ENCODE peak calls at places on chromosomes 12 and 14, in nine cellular contexts. L, I, C, J, P, B, Y, S and U are unnamed samples.

GRCh38 chr12:103877934-103878510 is 37.0 kb upstream of the NT5DC3 start:
- DNase-seq in L (peak), I (peak), C (peak), J (no peak), P (peak), B (peak), Y (no peak), S (peak), U (peak)

GRCh38 chr12:9118161-9118560 is 2.4 kb upstream of the A2M start:
- DNase-seq in L (no peak), I (no peak), C (no peak), J (no peak), P (no peak), B (no peak), Y (no peak), S (no peak), U (no peak)

GRCh38 chr12:1553987-1554982 is 40.1 kb downstream of the FBXL14 start:
- DNase-seq in L (no peak), I (no peak), C (no peak), J (no peak), P (no peak), B (no peak), Y (no peak), S (no peak), U (no peak)

GRCh38 chr12:65860584-65860983 is 36.3 kb downstream of the HMGA2 start:
- DNase-seq in L (no peak), I (no peak), C (no peak), J (no peak), P (no peak), B (no peak), Y (no peak), S (no peak), U (no peak)

GRCh38 chr12:30796508-30796780 is 41.7 kb upstream of the CAPRIN2 start:
- DNase-seq in L (peak), I (peak), C (peak), J (no peak), P (no peak), B (no peak), Y (no peak), S (no peak), U (peak)

GRCh38 chr12:95582230-95583058 is 31.2 kb upstream of the USP44 start:
- DNase-seq in L (peak), I (peak), C (peak), J (no peak), P (peak), B (peak), Y (no peak), S (no peak), U (peak)

GRCh38 chr14:104743461-104744380 is 9.2 kb upstream of the SIVA1 start:
- DNase-seq in L (no peak), I (no peak), C (no peak), J (no peak), P (no peak), B (peak), Y (no peak), S (no peak), U (peak)

GRCh38 chr12:51326762-51327439 is 2.9 kb upstream of the BIN2 start:
- DNase-seq in L (no peak), I (no peak), C (peak), J (peak), P (no peak), B (peak), Y (no peak), S (no peak), U (peak)

GRCh38 chr12:76927170-76927784 is 48.5 kb upstream of the CSRP2 start:
- DNase-seq in L (peak), I (no peak), C (peak), J (no peak), P (peak), B (peak), Y (peak), S (peak), U (peak)

GRCh38 chr12:121087467-121088207 is 45.0 kb upstream of the P2RX7 start:
- DNase-seq in L (no peak), I (no peak), C (peak), J (no peak), P (no peak), B (no peak), Y (no peak), S (no peak), U (no peak)

GRCh38 chr12:96302706-96303310 is 97.4 kb downstream of the CDK17 start:
- DNase-seq in L (no peak), I (no peak), C (no peak), J (no peak), P (no peak), B (no peak), Y (no peak), S (no peak), U (no peak)

GRCh38 chr14:39060818-39061437 is 42.1 kb downstream of the SEC23A start:
- DNase-seq in L (no peak), I (no peak), C (no peak), J (no peak), P (no peak), B (no peak), Y (no peak), S (no peak), U (no peak)

GRCh38 chr14:23183479-23183878 is at the start of gene SLC7A8:
- DNase-seq in L (peak), I (peak), C (peak), J (no peak), P (no peak), B (peak), Y (peak), S (peak), U (peak)

GRCh38 chr12:32603858-32604257 is 75.2 kb upstream of the DNM1L start:
- DNase-seq in L (no peak), I (no peak), C (peak), J (peak), P (no peak), B (no peak), Y (no peak), S (no peak), U (peak)

GRCh38 chr14:93793555-93793954 is 5.3 kb upstream of the PRIMA1 start:
- DNase-seq in L (no peak), I (no peak), C (no peak), J (no peak), P (no peak), B (no peak), Y (no peak), S (no peak), U (no peak)

GRCh38 chr14:75960219-75960618 is 21.6 kb downstream of the TGFB3 start:
- DNase-seq in L (no peak), I (no peak), C (no peak), J (no peak), P (no peak), B (no peak), Y (no peak), S (no peak), U (no peak)

GRCh38 chr14:64778114-64778754 is 74.0 kb downstream of the PLEKHG3 start:
- DNase-seq in L (no peak), I (no peak), C (no peak), J (no peak), P (no peak), B (no peak), Y (peak), S (no peak), U (no peak)

GRCh38 chr12:63952980-63953379 is 108.5 kb downstream of the SRGAP1 start:
- DNase-seq in L (no peak), I (no peak), C (no peak), J (no peak), P (no peak), B (no peak), Y (no peak), S (no peak), U (no peak)

GRCh38 chr12:99455350-99456037 is 192.1 kb upstream of the GARIN6 start:
- DNase-seq in L (peak), I (no peak), C (peak), J (peak), P (no peak), B (peak), Y (no peak), S (no peak), U (peak)

GRCh38 chr14:74566174-74567125 is 45.6 kb downstream of the LTBP2 start:
- DNase-seq in L (peak), I (no peak), C (no peak), J (no peak), P (no peak), B (peak), Y (no peak), S (no peak), U (peak)

GRCh38 chr12:26469801-26470200 is 274.4 kb downstream of the SSPN start:
- DNase-seq in L (no peak), I (no peak), C (no peak), J (no peak), P (no peak), B (no peak), Y (no peak), S (no peak), U (no peak)

GRCh38 chr14:56342419-56342901 is 224.2 kb downstream of the PELI2 start:
- DNase-seq in L (no peak), I (no peak), C (peak), J (peak), P (no peak), B (no peak), Y (no peak), S (no peak), U (peak)

GRCh38 chr12:54357802-54358619 is 6.3 kb downstream of the GPR84 start:
- DNase-seq in L (no peak), I (no peak), C (peak), J (no peak), P (no peak), B (no peak), Y (no peak), S (no peak), U (no peak)

GRCh38 chr14:42095155-42095554 is 488.5 kb downstream of the LRFN5 start:
- DNase-seq in L (no peak), I (no peak), C (no peak), J (no peak), P (no peak), B (peak), Y (no peak), S (no peak), U (peak)

GRCh38 chr12:12505544-12506501 is 56.8 kb downstream of the DUSP16 start:
- DNase-seq in L (no peak), I (no peak), C (peak), J (peak), P (peak), B (peak), Y (no peak), S (no peak), U (peak)

GRCh38 chr12:21296751-21297406 is 37.8 kb downstream of the SLCO1A2 start:
- DNase-seq in L (peak), I (peak), C (peak), J (no peak), P (no peak), B (peak), Y (no peak), S (peak), U (no peak)

GRCh38 chr12:127108360-127109215 is 1158.4 kb upstream of the TMEM132C start:
- DNase-seq in L (peak), I (peak), C (peak), J (peak), P (peak), B (peak), Y (peak), S (peak), U (peak)

GRCh38 chr12:47509398-47509851 is 196.4 kb downstream of the RPAP3 start:
- DNase-seq in L (no peak), I (no peak), C (peak), J (peak), P (peak), B (peak), Y (no peak), S (no peak), U (peak)

GRCh38 chr12:9820281-9820930 is 6.9 kb upstream of the KLRF1 start:
- DNase-seq in L (no peak), I (no peak), C (no peak), J (no peak), P (no peak), B (no peak), Y (no peak), S (no peak), U (no peak)